ENCODE peak calls at places on chromosomes 3 and 15, in five cellular contexts. Y is GM12892, L is HCT116, O is stomach, H is H1. J is an unnamed sample.

GRCh38 chr3:161890147-161890625 is 393.6 kb downstream of the OTOL1 start:
- DNase-seq in Y (no peak), L (peak; percentile 44), O (peak; percentile 72), H (no peak), J (no peak)

GRCh38 chr3:24683511-24684384 is 189.1 kb upstream of the THRB start:
- DNase-seq in Y (no peak), L (peak; percentile 28), O (no peak), H (no peak), J (no peak)

GRCh38 chr3:171458857-171459129 is 1.4 kb downstream of the TNIK start:
- DNase-seq in Y (no peak), L (no peak), O (no peak), H (no peak), J (no peak)

GRCh38 chr3:169354774-169355501 is 308.6 kb downstream of the MECOM start:
- DNase-seq in Y (no peak), L (no peak), O (no peak), H (no peak), J (no peak)

GRCh38 chr3:100316656-100317069 is 17.9 kb upstream of the NIT2 start:
- DNase-seq in Y (no peak), L (peak; percentile 46), O (no peak), H (no peak), J (no peak)

GRCh38 chr3:170730071-170730812 is 139.8 kb downstream of the RPL22L1 start:
- DNase-seq in Y (no peak), L (no peak), O (no peak), H (no peak), J (no peak)

GRCh38 chr15:95916568-95916967 is 413.9 kb upstream of the NR2F2 start:
- DNase-seq in Y (no peak), L (no peak), O (no peak), H (no peak), J (no peak)

GRCh38 chr3:184472723-184473419 is 88.7 kb upstream of the EPHB3 start:
- DNase-seq in Y (no peak), L (no peak), O (no peak), H (no peak), J (no peak)

GRCh38 chr15:95558916-95559315 is 771.6 kb upstream of the NR2F2 start:
- DNase-seq in Y (no peak), L (no peak), O (no peak), H (no peak), J (no peak)

GRCh38 chr3:51568041-51568440 is 29.5 kb downstream of the RAD54L2 start:
- DNase-seq in Y (no peak), L (no peak), O (no peak), H (no peak), J (no peak)

DNA sequence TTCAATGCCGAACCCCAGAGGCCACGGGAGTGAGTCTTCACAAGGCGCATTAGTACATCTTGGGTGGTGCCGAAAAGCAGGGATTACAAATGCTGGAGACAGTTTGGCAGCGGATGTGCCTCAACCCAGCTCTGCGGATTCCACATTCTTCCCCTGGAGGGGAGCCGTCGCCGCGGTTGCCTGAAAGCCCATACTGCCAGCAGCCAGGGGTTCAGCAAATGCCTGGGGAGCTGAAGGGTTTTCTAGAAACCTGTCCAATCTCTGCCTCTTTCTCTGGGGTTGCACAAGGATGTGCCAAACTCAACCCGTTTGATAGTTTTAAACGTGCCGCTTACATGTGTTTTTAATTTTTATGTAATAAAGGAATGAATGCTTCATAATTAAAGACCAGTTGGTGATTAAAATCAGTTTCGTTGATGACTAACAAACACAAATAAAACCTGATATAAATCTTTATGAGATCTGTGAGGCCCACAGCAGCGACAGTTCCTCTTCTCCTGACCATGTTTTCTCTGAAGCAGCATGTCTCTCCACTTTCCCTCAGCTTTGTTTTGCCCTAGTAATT is 74.6 kb upstream of the LEKR1 start:
- DNase-seq in Y (no peak), L (no peak), O (no peak), H (peak; percentile 66), J (no peak)
- TF ChIP-seq POLR2AphosphoS5 in Y (no peak), L (no peak), O (no peak), H (no peak), J (peak; percentile 61)

GRCh38 chr15:32855942-32856341 is 138.1 kb downstream of the GREM1 start:
- DNase-seq in Y (no peak), L (peak; percentile 45), O (no peak), H (peak; percentile 50), J (no peak)
- TF ChIP-seq POLR2A in Y (no peak), L (no peak), O (no peak), H (no peak), J (no peak)

DNA sequence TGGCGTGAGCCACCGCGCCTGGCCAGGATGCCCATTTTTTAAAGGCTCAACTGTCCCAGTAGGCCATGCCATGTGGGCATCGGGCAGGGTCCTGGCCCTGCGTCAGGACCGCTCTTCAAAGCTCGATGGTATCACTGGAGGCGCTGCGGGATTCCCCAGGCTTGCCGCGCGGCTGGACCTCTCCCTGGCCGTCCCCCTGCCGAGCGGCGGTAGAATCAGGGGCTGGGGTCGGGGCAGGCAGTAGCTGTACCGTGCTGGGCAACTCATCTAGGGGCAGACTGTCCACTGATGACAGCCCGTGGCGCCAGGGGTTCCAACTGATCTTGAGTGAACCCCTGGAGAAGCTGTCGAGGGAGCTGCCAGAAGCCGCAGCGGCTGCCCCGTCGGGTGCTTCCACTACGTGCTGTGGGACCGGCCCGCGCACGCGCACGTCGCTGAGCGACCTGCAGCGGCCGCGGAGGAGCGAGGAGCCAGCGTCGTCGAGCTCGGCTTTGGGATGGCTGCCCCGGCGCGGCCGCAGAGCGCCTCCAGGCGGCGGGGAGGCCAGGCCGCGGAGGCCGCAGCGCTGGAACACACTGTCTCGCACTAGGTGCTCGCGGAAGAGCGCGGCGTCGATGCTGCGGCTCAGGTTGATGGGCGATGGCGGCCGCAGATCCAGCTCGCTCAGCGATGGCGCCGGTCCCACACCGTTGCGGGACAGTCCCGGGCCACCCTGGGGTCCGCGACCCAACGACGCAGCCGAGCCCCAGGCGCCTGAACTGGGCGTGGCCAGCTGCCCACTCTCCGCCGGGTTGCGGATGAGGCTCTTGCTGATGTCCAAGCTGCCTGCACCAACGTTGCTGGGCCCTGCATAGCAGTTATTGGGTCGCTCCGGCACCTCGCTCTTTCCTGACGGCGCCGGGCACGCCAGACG is 5.8 kb downstream of the PRRT3 start:
- DNase-seq in Y (no peak), L (peak; percentile 80), O (peak; percentile 92), H (peak; percentile 70), J (no peak)
- TF ChIP-seq POLR2AphosphoS5 in Y (no peak), L (peak; percentile 98), O (peak; percentile 88), H (peak; percentile 67), J (peak; percentile 66)

DNA sequence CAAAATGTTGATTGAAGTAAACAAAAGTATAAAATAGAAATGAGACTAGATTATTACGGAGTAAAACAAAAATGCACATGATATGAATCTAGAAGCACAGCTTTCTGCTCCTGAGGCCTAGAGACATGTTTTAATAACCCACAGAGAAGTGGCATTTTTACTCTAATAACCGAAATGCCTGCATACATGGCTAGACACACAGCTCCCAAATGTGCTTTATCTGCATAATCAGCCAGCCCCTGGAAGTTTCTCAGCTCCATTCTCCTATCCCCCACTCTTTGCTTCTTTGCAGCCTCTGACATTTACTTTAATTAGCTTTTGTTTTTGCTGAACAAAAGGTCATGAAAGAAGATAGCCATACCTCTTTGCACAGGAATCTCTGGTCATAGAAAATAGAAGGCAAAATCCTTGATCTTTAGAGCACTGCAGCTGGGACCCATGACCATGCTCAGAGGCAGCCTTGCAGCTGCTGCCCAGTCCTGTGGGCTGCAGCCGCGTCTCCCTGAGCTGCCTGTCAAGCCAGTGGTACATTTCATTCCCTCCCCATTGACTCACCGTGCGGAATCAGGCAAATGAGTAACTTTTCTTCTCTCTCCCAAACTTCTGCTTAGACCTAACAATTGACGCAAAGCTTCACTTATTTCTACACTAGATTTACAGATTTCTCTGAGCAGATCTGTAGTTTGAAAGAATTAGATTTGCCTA is at the start of gene VEPH1:
- DNase-seq in Y (no peak), L (no peak), O (no peak), H (no peak), J (no peak)
- TF ChIP-seq POLR2A in Y (no peak), L (no peak), O (no peak), H (no peak), J (no peak)

GRCh38 chr15:57553526-57553925 is 38.2 kb upstream of the MYZAP start:
- DNase-seq in Y (no peak), L (no peak), O (no peak), H (no peak), J (no peak)

GRCh38 chr15:57550640-57551039 is 41.1 kb upstream of the MYZAP start:
- DNase-seq in Y (no peak), L (no peak), O (peak; percentile 96), H (no peak), J (no peak)

GRCh38 chr15:57552678-57553334 is 38.9 kb upstream of the MYZAP start:
- DNase-seq in Y (no peak), L (no peak), O (no peak), H (no peak), J (no peak)

GRCh38 chr15:57549935-57550334 is 41.8 kb upstream of the MYZAP start:
- DNase-seq in Y (no peak), L (no peak), O (no peak), H (no peak), J (no peak)

DNA sequence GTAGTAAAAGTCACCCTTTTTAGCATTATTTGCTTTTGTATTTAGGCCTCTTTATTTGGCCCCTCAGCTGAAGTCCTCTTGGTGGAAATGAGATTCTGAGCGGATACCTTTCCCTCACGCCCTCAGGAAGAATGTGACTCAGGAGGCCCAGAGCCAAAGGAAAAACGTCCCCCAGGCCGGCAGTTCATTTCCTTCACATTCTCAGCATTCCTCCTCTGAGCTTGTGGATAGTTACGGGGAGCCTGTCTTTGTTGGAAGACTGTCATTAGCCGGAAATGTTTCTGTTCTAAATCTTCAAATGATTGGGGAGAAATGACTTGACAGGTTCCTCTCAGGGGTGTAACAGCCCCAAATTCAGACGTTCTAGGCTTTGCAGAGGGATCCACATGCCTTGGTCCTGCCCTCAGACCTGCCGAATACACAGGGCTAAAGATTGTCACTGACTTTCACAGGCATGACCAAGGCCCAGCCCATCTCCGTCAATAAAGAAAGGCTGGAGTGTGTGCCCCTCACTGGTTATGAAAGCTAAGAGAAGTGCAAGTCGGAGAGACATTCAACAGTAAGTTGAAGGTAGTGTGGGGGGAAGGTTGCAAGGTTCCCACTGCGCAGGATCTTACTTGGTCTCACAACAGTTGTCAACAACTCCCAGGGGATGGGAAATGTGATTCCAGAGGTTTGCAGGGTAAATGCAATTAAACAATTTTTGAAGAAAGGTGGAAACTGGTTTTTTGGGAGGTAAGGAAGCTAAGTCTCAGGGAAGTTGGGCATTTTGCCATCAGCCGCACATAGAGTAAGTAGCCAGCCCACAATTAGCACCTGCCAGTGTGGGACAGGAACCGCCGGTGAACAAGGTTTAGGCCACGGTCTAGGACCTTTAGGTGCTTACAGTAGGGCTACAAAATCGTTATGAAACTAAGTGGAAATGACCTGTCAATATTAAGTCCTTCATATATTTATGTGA is 39.7 kb upstream of the MYZAP start:
- DNase-seq in Y (no peak), L (peak; percentile 27), O (peak; percentile 68), H (peak; percentile 51), J (no peak)
- TF ChIP-seq POLR2AphosphoS5 in Y (no peak), L (no peak), O (peak; percentile 32), H (no peak), J (peak; percentile 38)

DNA sequence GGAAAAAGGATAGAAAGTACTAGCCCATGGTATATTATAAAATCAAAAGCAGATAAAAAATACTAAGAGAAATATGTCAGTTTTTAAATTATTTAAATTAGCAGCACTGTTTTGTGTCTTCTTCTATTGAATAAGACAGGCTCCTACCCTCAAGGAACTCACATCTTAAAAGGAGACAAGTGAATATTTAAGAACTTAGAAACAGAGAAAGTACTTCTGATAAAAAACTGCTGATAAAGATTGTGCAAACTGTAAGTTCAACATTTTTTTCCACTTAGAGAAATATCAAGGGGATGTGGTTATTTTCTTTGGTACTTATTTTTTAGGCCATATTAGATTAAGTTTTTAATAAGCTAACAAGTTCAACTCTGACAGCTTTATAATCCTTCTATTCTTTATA is 3.0 kb upstream of the ANKRD28 start:
- DNase-seq in Y (no peak), L (no peak), O (no peak), H (no peak), J (no peak)
- TF ChIP-seq POLR2A in Y (no peak), L (no peak), O (no peak), H (no peak), J (no peak)

GRCh38 chr3:138915503-138916498 is 31.1 kb downstream of the FOXL2 start:
- DNase-seq in Y (peak; percentile 85), L (peak; percentile 61), O (peak; percentile 94), H (no peak), J (peak; percentile 91)
- TF ChIP-seq POLR2AphosphoS5 in Y (no peak), L (peak; percentile 60), O (peak; percentile 49), H (peak; percentile 60), J (peak; percentile 76)